ENCODE peak calls at places on chromosomes 4 and X, in eight cellular contexts. W, T, Y, R, G, O, Q and C are unnamed samples.

GRCh38 chr4:77777135-77777777 is 41.9 kb downstream of the CNOT6L start:
- DNase-seq in T (no peak), R (no peak), W (peak; percentile 41), Q (no peak), G (no peak), Y (no peak), O (no peak), C (no peak)

GRCh38 chr4:76272582-76272981 is 21.1 kb downstream of the FAM47E start:
- DNase-seq in Y (no peak), R (no peak), W (no peak), T (no peak), Q (no peak), G (no peak), O (no peak), C (no peak)

GRCh38 chr4:25061602-25062001 is 30.9 kb upstream of the LGI2 start:
- DNase-seq in G (no peak), T (no peak), W (no peak), O (no peak), Y (no peak), Q (no peak), R (no peak), C (no peak)

GRCh38 chrX:42094208-42094607 is 170.9 kb upstream of the CASK start:
- DNase-seq in Q (no peak), T (no peak), R (no peak), Y (no peak), G (no peak), O (no peak), W (peak; percentile 36), C (no peak)

GRCh38 chrX:69424161-69424560 is 80.0 kb upstream of the NALF2 start:
- DNase-seq in Q (no peak), Y (peak; percentile 3), T (peak; percentile 15), W (peak; percentile 5), O (no peak), R (no peak), G (no peak), C (no peak)

GRCh38 chrX:17564689-17565409 is 172.4 kb upstream of the SCML1 start:
- DNase-seq in Y (no peak), T (no peak), O (no peak), W (peak; percentile 76), Q (no peak), G (no peak), R (no peak), C (no peak)

GRCh38 chr4:10552591-10553280 is 95.5 kb upstream of the ZNF518B start:
- DNase-seq in W (no peak), R (no peak), Y (peak; percentile 12), G (no peak), T (no peak), Q (no peak), O (no peak), C (no peak)

GRCh38 chr4:90215286-90215685 is 88.1 kb downstream of the CCSER1 start:
- DNase-seq in Y (peak; percentile 20), R (no peak), W (no peak), Q (no peak), G (no peak), O (no peak), T (no peak), C (no peak)

GRCh38 chr4:72179342-72179741 is 147.5 kb downstream of the NPFFR2 start:
- DNase-seq in O (no peak), G (no peak), Y (no peak), Q (no peak), T (no peak), R (no peak), W (no peak), C (no peak)

GRCh38 chr4:128359422-128359821 is 71.8 kb upstream of the PGRMC2 start:
- DNase-seq in G (no peak), Y (no peak), O (no peak), Q (no peak), R (no peak), T (no peak), W (no peak), C (no peak)

GRCh38 chr4:30553721-30554120 is 166.4 kb upstream of the PCDH7 start:
- DNase-seq in O (no peak), R (no peak), T (no peak), Q (no peak), Y (no peak), G (no peak), W (no peak), C (no peak)

GRCh38 chr4:120066182-120066524 is 495 bp downstream of the MAD2L1 start:
- DNase-seq in W (no peak), G (no peak), R (no peak), Y (no peak), Q (no peak), O (no peak), T (no peak), C (no peak)

GRCh38 chrX:113195949-113196348 is 355.3 kb upstream of the AMOT start:
- DNase-seq in Y (no peak), G (no peak), R (no peak), O (no peak), T (no peak), W (no peak), Q (no peak), C (no peak)

GRCh38 chr4:169270810-169271691 is at the start of gene SH3RF1:
- DNase-seq in R (peak; percentile 73), G (peak; percentile 90), T (peak; percentile 92), Y (peak; percentile 88), Q (peak; percentile 58), O (peak; percentile 89), W (peak; percentile 94), C (no peak)

GRCh38 chr4:85486425-85487101 is 11.6 kb downstream of the ARHGAP24 start:
- DNase-seq in W (peak; percentile 33), T (no peak), R (no peak), Y (no peak), G (no peak), O (no peak), Q (no peak), C (no peak)

GRCh38 chr4:37917388-37917787 is 26.5 kb downstream of the TBC1D1 start:
- DNase-seq in O (no peak), R (no peak), Y (no peak), W (no peak), Q (no peak), T (no peak), G (no peak), C (no peak)

GRCh38 chr4:108144451-108144850 is 24.3 kb downstream of the LEF1 start:
- DNase-seq in Q (no peak), Y (no peak), T (no peak), G (no peak), R (no peak), O (no peak), W (no peak), C (no peak)

GRCh38 chr4:80210549-80210948 is 13.2 kb downstream of the PRDM8 start:
- DNase-seq in W (no peak), Y (no peak), Q (no peak), T (no peak), G (no peak), R (no peak), O (no peak), C (no peak)

GRCh38 chr4:80213117-80213815 is 16.0 kb downstream of the PRDM8 start:
- DNase-seq in O (no peak), W (peak; percentile 54), Q (no peak), T (no peak), G (no peak), R (peak; percentile 51), Y (no peak), C (no peak)

GRCh38 chr4:80216100-80216761 is 18.9 kb downstream of the PRDM8 start:
- DNase-seq in R (no peak), Q (no peak), W (no peak), T (no peak), G (no peak), Y (no peak), O (no peak), C (no peak)

GRCh38 chr4:80219301-80220025 is 22.2 kb downstream of the PRDM8 start:
- DNase-seq in G (no peak), T (peak; percentile 83), Y (no peak), W (no peak), Q (no peak), R (no peak), O (no peak), C (no peak)

GRCh38 chr4:80215449-80216052 is 18.2 kb downstream of the PRDM8 start:
- DNase-seq in O (no peak), Y (peak; percentile 44), W (peak; percentile 57), G (no peak), T (no peak), Q (no peak), R (no peak), C (no peak)
- TF ChIP-seq CTCF in O (peak; percentile 47), Y (peak; percentile 38), W (peak; percentile 73), G (peak; percentile 73), T (peak; percentile 79), Q (peak; percentile 67), R (peak; percentile 50), C (peak; percentile 61)

GRCh38 chrX:39613997-39614679 is 483.6 kb downstream of the BCOR start:
- DNase-seq in Q (no peak), O (no peak), Y (no peak), T (peak; percentile 66), G (no peak), W (no peak), R (no peak), C (no peak)
- H3K4me3 ChIP-seq in Q (no peak overlapping the region), O (peak overlapping the region; percentile 32), Y (peak overlapping the region; percentile 7), T (peak overlapping the region; percentile 45), G (peak overlapping the region; percentile 15), W (no peak overlapping the region), R (no peak overlapping the region), C (peak overlapping the region; percentile 8)

DNA sequence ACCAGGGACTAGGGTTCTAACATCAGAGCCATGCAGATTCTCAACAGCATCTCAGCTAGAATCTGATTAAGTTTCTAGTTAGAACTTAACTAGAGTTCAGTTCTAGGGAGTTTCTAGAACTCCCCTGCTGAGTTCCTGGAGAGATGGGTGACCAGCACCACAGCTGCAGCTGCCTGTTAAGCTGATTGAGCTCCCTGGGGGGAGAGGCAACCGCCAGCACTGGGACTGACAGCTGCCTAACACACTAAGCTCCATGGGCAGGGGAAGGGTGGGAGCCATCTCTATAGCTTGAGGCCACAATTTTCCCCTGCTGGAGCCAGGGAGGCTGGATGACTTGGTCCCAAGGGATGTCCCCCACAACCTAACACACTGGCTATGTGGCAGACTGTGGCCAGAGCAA is 84.2 kb downstream of the CHIC1 start:
- DNase-seq in Y (no peak), W (no peak), Q (no peak), G (no peak), T (no peak), R (no peak), O (no peak), C (no peak)
- TF ChIP-seq CTCF in Y (no peak), W (no peak), Q (no peak), G (no peak), T (no peak), R (no peak), O (no peak), C (no peak)

GRCh38 chrX:155070975-155071693 is at the start of the genes BRCC3, CMC4 and MTCP1:
- DNase-seq in G (peak; percentile 77), T (peak; percentile 92), W (peak; percentile 74), Q (peak; percentile 36), R (peak; percentile 51), O (peak; percentile 82), Y (peak; percentile 75), C (peak; percentile 38)

GRCh38 chrX:155070038-155070437 is 898 bp downstream of the CMC4 start:
- DNase-seq in G (no peak), O (no peak), W (no peak), Y (no peak), R (no peak), Q (no peak), T (peak; percentile 4), C (no peak)

GRCh38 chrX:155071694-155072215 is 447 bp downstream of the BRCC3 start:
- DNase-seq in Y (no peak), T (peak; percentile 52), Q (no peak), W (no peak), O (no peak), G (no peak), R (no peak), C (no peak)

GRCh38 chrX:155069414-155069813 is 1.5 kb downstream of the CMC4 start:
- DNase-seq in T (no peak), G (no peak), Q (no peak), O (no peak), Y (no peak), W (no peak), R (no peak), C (no peak)

GRCh38 chrX:155070663-155070974 is 317 bp downstream of the CMC4 start:
- DNase-seq in O (no peak), Y (peak; percentile 28), Q (no peak), T (no peak), W (no peak), R (no peak), G (no peak), C (no peak)
- H3K4me3 ChIP-seq in O (peak overlapping the region; percentile 63), Y (peak overlapping the region; percentile 65), Q (peak overlapping the region; percentile 62), T (peak overlapping the region; percentile 59), W (peak overlapping the region; percentile 66), R (peak overlapping the region; percentile 68), G (peak overlapping the region; percentile 54), C (peak overlapping the region; percentile 64)